ENCODE peak calls at places on chromosomes 16 and 17, in eight cellular contexts. F is adrenal gland, L is IMR-90, T is mucosa of descending colon, E is BE2C, D is ovary, I is astrocyte of the spinal cord, M is Caco-2. G is an unnamed sample.

GRCh38 chr17:58381124-58381838 is 29.3 kb upstream of the SUPT4H1 start:
- DNase-seq in F (no peak), I (no peak), T (no peak), L (no peak), M (peak; percentile 86), D (no peak), E (no peak), G (no peak)

GRCh38 chr16:57564571-57565270 is 22.3 kb downstream of the ADGRG5 start:
- DNase-seq in E (no peak), I (peak; percentile 57), T (no peak), D (no peak), L (peak; percentile 62), M (no peak), F (no peak), G (no peak)

GRCh38 chr17:61395983-61396585 is 3.6 kb upstream of the TBX2 start:
- DNase-seq in M (no peak), F (no peak), L (peak; percentile 52), I (no peak), E (no peak), T (peak; percentile 51), D (no peak), G (no peak)

GRCh38 chr17:57876023-57876865 is 26.4 kb upstream of the MRPS23 start:
- DNase-seq in F (no peak), I (no peak), T (peak; percentile 25), L (peak; percentile 40), M (no peak), D (no peak), E (no peak), G (no peak)

GRCh38 chr16:59249049-59249448 is 514.9 kb upstream of the GOT2 start:
- DNase-seq in E (no peak), L (no peak), M (peak; percentile 23), T (no peak), I (no peak), D (no peak), F (no peak), G (no peak)

GRCh38 chr17:80781188-80781577 is 210.5 kb upstream of the CHMP6 start:
- DNase-seq in D (no peak), F (no peak), M (no peak), E (no peak), L (no peak), T (no peak), I (no peak), G (no peak)

GRCh38 chr17:1711804-1712203 is 1.6 kb upstream of the TLCD2 start:
- DNase-seq in F (no peak), L (no peak), E (no peak), M (no peak), D (no peak), T (no peak), I (no peak), G (no peak)

GRCh38 chr17:32009262-32009542 is 2.0 kb downstream of the LRRC37B start:
- DNase-seq in E (no peak), M (no peak), L (no peak), F (no peak), D (no peak), I (no peak), T (no peak), G (no peak)

GRCh38 chr16:68383858-68384257 is 64.5 kb downstream of the SMPD3 start:
- DNase-seq in M (no peak), E (no peak), T (no peak), F (no peak), I (no peak), L (no peak), D (no peak), G (no peak)

GRCh38 chr16:57537596-57538234 is 1.3 kb upstream of the CCDC102A start:
- DNase-seq in F (no peak), I (no peak), D (peak; percentile 8), E (no peak), M (no peak), T (peak; percentile 15), L (no peak), G (no peak)

GRCh38 chr17:77471984-77472836 is 331.4 kb downstream of the SEC14L1 start:
- DNase-seq in F (no peak), E (peak; percentile 42), D (peak; percentile 72), L (peak; percentile 64), T (no peak), I (peak; percentile 90), M (no peak), G (peak; percentile 73)

GRCh38 chr16:75138636-75139035 is 9.7 kb upstream of the ZFP1 start:
- DNase-seq in M (no peak), T (no peak), D (no peak), L (no peak), I (peak; percentile 52), F (no peak), E (peak; percentile 32), G (peak; percentile 25)

GRCh38 chr17:77856551-77857305 is 101.8 kb upstream of the TNRC6C start:
- DNase-seq in M (no peak), I (no peak), F (no peak), L (no peak), D (no peak), E (no peak), T (no peak), G (no peak)

GRCh38 chr17:28684963-28685362 is 23.0 kb downstream of the SUPT6H start:
- DNase-seq in F (peak; percentile 91), E (peak; percentile 81), T (no peak), L (peak; percentile 16), D (peak; percentile 66), M (peak; percentile 57), I (no peak), G (peak; percentile 55)

GRCh38 chr17:4161179-4161559 is 18.2 kb downstream of the CYB5D2 start:
- DNase-seq in T (no peak), D (no peak), F (peak; percentile 89), I (peak; percentile 82), L (peak; percentile 93), M (peak; percentile 29), E (peak; percentile 44), G (peak; percentile 72)

GRCh38 chr17:33366998-33367397 is 73.9 kb upstream of the ASIC2 start:
- DNase-seq in L (no peak), I (no peak), E (no peak), M (no peak), D (no peak), T (no peak), F (peak; percentile 29), G (no peak)

DNA sequence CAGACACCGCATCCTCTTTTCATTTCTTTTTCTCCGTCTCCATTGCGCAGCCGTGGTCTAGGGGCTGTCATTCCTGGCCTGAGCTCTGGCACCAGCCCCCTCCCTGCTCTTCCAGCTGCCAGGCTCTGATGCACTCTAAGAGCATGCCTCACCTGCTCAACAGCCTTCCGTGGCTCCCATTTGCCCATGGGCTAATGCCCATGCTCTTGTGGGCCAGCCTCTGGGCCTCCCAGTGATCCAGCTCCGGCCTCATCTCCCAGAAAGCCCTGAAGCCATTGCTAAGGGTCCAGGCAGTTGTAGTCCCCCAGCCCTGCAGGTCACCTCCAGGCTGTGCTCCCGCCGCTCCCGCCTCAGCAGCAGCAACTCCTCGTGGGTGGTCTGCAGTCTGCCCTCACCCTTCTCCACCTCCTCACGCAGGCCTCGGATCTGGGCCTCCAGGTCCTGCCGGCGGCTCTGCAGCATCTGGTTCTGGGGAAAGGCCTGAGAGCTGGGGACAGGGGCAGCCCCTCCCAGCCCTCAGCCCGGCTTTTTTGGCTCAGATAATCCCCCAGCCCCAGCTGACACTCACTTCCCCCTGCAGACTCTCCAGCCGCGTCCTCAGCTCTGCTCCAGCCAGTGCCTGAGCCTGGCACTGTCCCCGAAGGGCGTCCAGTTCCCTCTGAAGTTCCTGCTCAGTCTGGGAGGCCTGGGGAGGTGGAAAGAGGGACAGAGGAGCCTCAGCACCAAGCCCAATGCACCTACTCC is 6.4 kb downstream of the BICDL2 start:
- DNase-seq in T (no peak), L (no peak), F (no peak), I (no peak), D (no peak), E (no peak), M (no peak), G (no peak)
- H3K4me3 ChIP-seq in T (no peak overlapping the region), L (no peak overlapping the region), F (no peak overlapping the region), I (no peak overlapping the region), D (no peak overlapping the region), E (no peak overlapping the region), M (no peak overlapping the region), G (no peak overlapping the region)

GRCh38 chr16:90019543-90020259 is 445 bp upstream of the DBNDD1 start:
- DNase-seq in T (no peak), D (peak; percentile 59), F (no peak), I (peak; percentile 86), E (peak; percentile 75), L (peak; percentile 89), M (peak; percentile 91), G (peak; percentile 46)
- TF ChIP-seq CTCF in T (no peak), D (no peak), F (no peak), I (no peak), E (no peak), L (peak; percentile 35), M (peak; percentile 43), G (no peak)

GRCh38 chr17:46821482-46822387 is 3.2 kb upstream of the WNT3 start:
- DNase-seq in T (no peak), I (no peak), D (no peak), L (no peak), E (no peak), M (no peak), F (no peak), G (no peak)

GRCh38 chr17:46820592-46821450 is 2.3 kb upstream of the WNT3 start:
- DNase-seq in T (no peak), M (no peak), E (no peak), L (no peak), D (no peak), I (no peak), F (no peak), G (no peak)

GRCh38 chr17:46819906-46820351 is 1.4 kb upstream of the WNT3 start:
- DNase-seq in M (no peak), E (no peak), F (no peak), D (no peak), L (no peak), I (no peak), T (no peak), G (no peak)

GRCh38 chr17:46823657-46824056 is 5.2 kb upstream of the WNT3 start:
- DNase-seq in T (no peak), F (no peak), I (no peak), L (no peak), M (no peak), D (no peak), E (no peak), G (no peak)

GRCh38 chr17:46822388-46822921 is 4.0 kb upstream of the WNT3 start:
- DNase-seq in F (no peak), I (no peak), E (no peak), M (peak; percentile 50), L (no peak), T (no peak), D (no peak), G (no peak)
- H3K4me3 ChIP-seq in F (no peak overlapping the region), I (no peak overlapping the region), E (no peak overlapping the region), M (no peak overlapping the region), L (no peak overlapping the region), T (no peak overlapping the region), D (no peak overlapping the region), G (no peak overlapping the region)

DNA sequence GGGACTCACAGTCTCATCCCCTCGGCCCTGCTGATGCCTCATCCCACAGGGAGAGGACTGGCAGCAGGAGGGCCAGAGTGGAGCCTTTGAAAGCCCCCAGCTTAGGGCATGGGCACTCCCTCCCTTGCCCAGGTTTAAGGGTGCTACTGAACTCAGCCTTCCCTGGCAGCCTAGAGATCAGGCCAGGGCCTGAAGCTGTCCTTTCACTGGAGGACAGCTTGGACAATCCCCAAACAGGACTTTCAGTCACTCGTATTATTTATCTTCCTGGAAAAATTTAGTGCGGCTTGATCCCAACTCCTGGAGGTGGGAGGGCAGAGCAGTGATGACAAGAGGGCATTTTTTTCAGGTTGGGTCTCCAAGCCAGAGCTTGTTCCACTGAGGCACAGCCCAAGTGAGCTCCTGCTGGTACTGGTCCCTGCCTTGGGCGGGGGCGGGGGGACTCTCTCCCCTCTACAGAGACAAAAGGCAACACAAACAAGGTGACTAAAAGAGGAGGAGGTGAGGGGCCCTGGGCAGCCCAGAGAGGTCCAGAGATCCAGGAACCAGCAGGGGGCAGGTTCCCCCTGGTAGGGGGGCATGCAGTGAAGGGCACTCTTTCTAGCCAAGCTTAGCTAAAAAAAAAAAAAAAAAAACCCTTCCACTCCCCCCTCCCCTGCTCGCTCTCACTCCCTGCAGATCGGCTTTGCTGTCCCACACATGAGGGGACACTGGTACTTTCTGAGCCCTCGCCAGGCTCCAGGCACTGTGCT is 1.7 kb downstream of the ZNF385C start:
- DNase-seq in I (no peak), M (no peak), T (no peak), F (no peak), E (no peak), L (no peak), D (no peak), G (no peak)
- TF ChIP-seq CTCF in I (no peak), M (no peak), T (no peak), F (no peak), E (peak; percentile 17), L (no peak), D (no peak), G (no peak)

G was measured in AG10803.